ENCODE peak calls at places on chromosomes 7 and 10, in four cellular contexts. B is K562, X is WTC11, V is HEK293T. D is an unnamed sample.

GRCh38 chr7:14902589-14902963 is at the start of gene DGKB:
- DNase-seq in B (no peak), V (peak), X (peak), D (no peak)

GRCh38 chr10:26445411-26446031 is 7.4 kb downstream of the APBB1IP start:
- DNase-seq in V (no peak), X (no peak), B (no peak), D (no peak)

GRCh38 chr10:47361293-47361692 is 13.1 kb downstream of the RBP3 start:
- DNase-seq in V (peak), B (peak), X (peak), D (peak)

GRCh38 chr10:122263971-122264370 is 7.1 kb upstream of the BTBD16 start:
- DNase-seq in X (no peak), V (no peak), B (no peak), D (peak)

GRCh38 chr7:131104611-131105293 is 222.9 kb upstream of the MKLN1 start:
- DNase-seq in B (no peak), X (no peak), V (no peak), D (no peak)

GRCh38 chr7:22549667-22550513 is 49.9 kb upstream of the STEAP1B start:
- DNase-seq in V (no peak), B (no peak), X (peak), D (peak)

GRCh38 chr7:54773472-54774399 is 14.7 kb upstream of the SEC61G start:
- DNase-seq in B (peak), V (peak), X (peak), D (peak)

GRCh38 chr10:114703377-114704125 is 45.5 kb upstream of the ABLIM1 start:
- DNase-seq in V (peak), X (no peak), B (peak), D (peak)

GRCh38 chr10:7541137-7542087 is 125.4 kb downstream of the ITIH5 start:
- DNase-seq in B (no peak), V (no peak), X (peak), D (peak)

GRCh38 chr10:131576341-131577177 is 265.0 kb upstream of the TCERG1L start:
- DNase-seq in V (no peak), B (no peak), X (no peak), D (no peak)

GRCh38 chr10:64071218-64071617 is 550.0 kb downstream of the REEP3 start:
- DNase-seq in B (no peak), X (no peak), V (no peak), D (no peak)

GRCh38 chr10:35409808-35410207 is 73.5 kb downstream of the CCNY start:
- DNase-seq in V (no peak), B (no peak), X (no peak), D (peak)

GRCh38 chr7:37065779-37066271 is 341.5 kb upstream of the AOAH start:
- DNase-seq in X (no peak), V (no peak), B (no peak), D (no peak)

GRCh38 chr7:11831727-11832495 is at the start of gene THSD7A:
- DNase-seq in B (no peak), V (peak), X (peak), D (peak)

GRCh38 chr10:61398730-61399129 is 54.5 kb downstream of the TMEM26 start:
- DNase-seq in B (no peak), V (no peak), X (no peak), D (no peak)

GRCh38 chr10:55629792-55630490 is 731.1 kb downstream of the ZWINT start:
- DNase-seq in B (no peak), X (peak), V (peak), D (peak)

GRCh38 chr7:146773506-146773905 is 656.9 kb downstream of the CNTNAP2 start:
- DNase-seq in B (no peak), V (no peak), X (no peak), D (no peak)

GRCh38 chr7:43295429-43295828 is 183.0 kb downstream of the HECW1 start:
- DNase-seq in V (no peak), X (peak), B (no peak), D (no peak)

GRCh38 chr7:19079066-19079465 is 38.4 kb downstream of the TWIST1 start:
- DNase-seq in V (no peak), X (no peak), B (no peak), D (no peak)

GRCh38 chr7:42090806-42091205 is 146.2 kb downstream of the GLI3 start:
- DNase-seq in B (no peak), V (no peak), X (no peak), D (no peak)

GRCh38 chr7:108455524-108455832 is 758 bp downstream of the NRCAM start:
- DNase-seq in V (peak), X (no peak), B (no peak), D (no peak)

GRCh38 chr7:152335900-152336571 is 99.8 kb downstream of the KMT2C start:
- DNase-seq in V (no peak), X (no peak), B (no peak), D (no peak)

GRCh38 chr10:3113343-3113720 is 46.0 kb downstream of the PFKP start:
- DNase-seq in X (no peak), V (no peak), B (no peak), D (no peak)

GRCh38 chr10:44994752-44995530 is 5.8 kb upstream of the ZNF22 start:
- DNase-seq in B (no peak), X (no peak), V (no peak), D (no peak)

GRCh38 chr7:35630573-35630972 is 64.4 kb downstream of the HERPUD2 start:
- DNase-seq in X (no peak), V (no peak), B (no peak), D (no peak)

GRCh38 chr10:78146200-78146599 is 112.5 kb downstream of the RPS24 start:
- DNase-seq in V (no peak), B (no peak), X (no peak), D (no peak)

GRCh38 chr7:139562491-139562890 is 39.0 kb downstream of the CLEC2L start:
- DNase-seq in B (no peak), V (no peak), X (no peak), D (no peak)

GRCh38 chr7:139560199-139560598 is 36.7 kb downstream of the CLEC2L start:
- DNase-seq in V (no peak), X (no peak), B (no peak), D (no peak)

GRCh38 chr7:139560678-139561077 is 37.2 kb downstream of the CLEC2L start:
- DNase-seq in B (peak), X (no peak), V (no peak), D (no peak)

GRCh38 chr7:139563856-139564255 is 40.4 kb downstream of the CLEC2L start:
- DNase-seq in X (no peak), V (no peak), B (no peak), D (no peak)

DNA sequence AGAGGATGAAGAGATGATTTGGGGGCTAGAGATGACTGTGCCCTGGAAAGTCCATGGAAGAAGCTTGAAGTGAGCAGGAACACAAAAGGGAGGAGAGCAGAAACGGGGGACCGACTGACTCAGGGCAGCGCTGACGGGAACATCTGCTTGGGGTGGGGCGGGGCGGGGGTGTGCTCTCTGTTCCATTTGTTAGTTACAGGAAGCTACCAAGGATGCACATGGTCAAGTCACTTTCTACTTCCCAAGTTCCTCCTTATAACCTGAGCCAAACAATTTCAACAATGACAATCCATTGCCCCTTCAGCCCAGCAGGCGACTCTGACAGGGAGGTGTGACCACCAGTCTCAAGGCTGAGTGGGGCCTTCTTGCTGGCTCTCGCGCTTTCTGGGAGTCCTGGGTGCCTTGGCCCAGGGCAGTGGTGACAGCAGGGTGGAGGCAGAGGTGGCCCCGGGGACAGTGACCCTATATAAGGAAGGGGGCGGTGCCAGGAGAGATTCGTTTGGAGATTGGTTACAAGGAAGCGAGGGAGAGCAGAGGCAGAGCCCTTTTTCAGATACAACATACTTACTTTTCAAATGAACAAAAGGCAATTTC is 39.6 kb downstream of the CLEC2L start:
- DNase-seq in V (no peak), X (no peak), B (no peak), D (no peak)
- TF ChIP-seq ELF4 in V (no peak), X (no peak), B (no peak), D (no peak)

GRCh38 chr10:86651021-86651471 is 3.3 kb upstream of the OPN4 start:
- DNase-seq in B (no peak), X (peak), V (no peak), D (no peak)
- TF ChIP-seq ELF4 in B (no peak), X (no peak), V (no peak), D (no peak)

GRCh38 chr10:11597470-11597869 is 14.0 kb downstream of the USP6NL start:
- DNase-seq in X (no peak), V (no peak), B (no peak), D (no peak)

GRCh38 chr10:11593612-11594011 is 17.8 kb downstream of the USP6NL start:
- DNase-seq in X (no peak), B (no peak), V (no peak), D (no peak)

GRCh38 chr10:11598749-11599396 is 12.6 kb downstream of the USP6NL start:
- DNase-seq in V (no peak), X (no peak), B (no peak), D (no peak)

GRCh38 chr10:11595395-11595692 is 16.1 kb downstream of the USP6NL start:
- DNase-seq in V (no peak), X (no peak), B (no peak), D (no peak)

DNA sequence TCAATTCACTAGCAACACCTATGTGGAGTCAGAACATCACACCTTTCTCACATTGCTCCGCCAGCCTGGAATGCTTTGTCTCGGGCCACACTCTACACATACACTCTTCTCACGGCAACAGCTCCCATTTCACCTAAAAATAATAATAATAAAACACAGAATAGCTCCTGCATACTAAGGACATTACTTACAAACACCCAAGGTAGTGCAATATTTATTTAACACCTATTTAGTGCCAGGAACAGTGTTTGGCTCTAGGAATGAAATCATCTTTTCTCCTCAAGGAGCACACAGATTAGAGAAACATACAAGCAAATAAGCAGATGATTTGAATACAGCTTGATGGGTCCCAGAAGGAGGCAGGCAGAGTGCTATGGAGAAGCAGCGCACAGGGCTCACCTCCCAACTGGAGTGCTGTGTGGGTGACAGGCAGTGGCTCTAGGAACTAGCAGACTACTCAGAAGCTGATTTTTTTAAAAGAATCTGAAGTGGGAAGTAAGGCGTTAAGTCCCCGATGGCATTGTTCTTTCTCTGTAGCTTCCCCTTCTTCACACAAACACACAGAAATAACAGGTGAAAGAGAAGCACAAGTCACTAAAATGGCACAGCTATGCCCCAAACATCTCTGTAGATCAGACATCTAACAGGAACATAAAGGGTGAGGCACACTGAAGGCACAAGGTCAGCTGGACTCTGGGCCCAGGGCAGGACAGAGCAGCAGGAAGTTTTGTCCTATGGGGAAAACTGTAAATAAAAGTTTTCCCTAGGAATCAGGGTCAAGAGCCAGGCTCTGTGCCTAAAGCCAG is 16.7 kb downstream of the USP6NL start:
- DNase-seq in B (no peak), X (no peak), V (no peak), D (peak)
- TF ChIP-seq ELF4 in B (no peak), X (no peak), V (no peak), D (no peak)

GRCh38 chr7:51301806-51302205 is 14.8 kb downstream of the COBL start:
- DNase-seq in V (no peak), B (no peak), X (no peak), D (no peak)
- TF ChIP-seq ELF4 in V (no peak), B (no peak), X (no peak), D (no peak)

D was measured in HepG2.